ENCODE peak calls at places on chromosome 7, in nine cellular contexts. One of them, this sample, is unnamed.

GRCh38 chr7:135758531-135758932 is 9.9 kb upstream of the FAM180A start:
- DNase-seq in transverse colon: no peak
- DNase-seq in osteocyte: no peak
- DNase-seq in BE2C: no peak
- DNase-seq in MCF 10A: peak
- DNase-seq in A549: no peak
- DNase-seq in endothelial cell: no peak
- DNase-seq in mesothelial cell of epicardium: no peak
- DNase-seq in nephron progenitor cell: no peak
- DNase-seq in this sample: no peak

GRCh38 chr7:81937091-81937490 is 167.2 kb upstream of the HGF start:
- DNase-seq in transverse colon: no peak
- DNase-seq in osteocyte: no peak
- DNase-seq in BE2C: no peak
- DNase-seq in MCF 10A: no peak
- DNase-seq in A549: no peak
- DNase-seq in endothelial cell: no peak
- DNase-seq in mesothelial cell of epicardium: no peak
- DNase-seq in nephron progenitor cell: no peak
- DNase-seq in this sample: peak

GRCh38 chr7:79540592-79540991 is 87.1 kb upstream of the MAGI2 start:
- DNase-seq in transverse colon: no peak
- DNase-seq in osteocyte: no peak
- DNase-seq in BE2C: no peak
- DNase-seq in MCF 10A: no peak
- DNase-seq in A549: no peak
- DNase-seq in endothelial cell: no peak
- DNase-seq in mesothelial cell of epicardium: no peak
- DNase-seq in nephron progenitor cell: no peak
- DNase-seq in this sample: no peak

GRCh38 chr7:5625938-5626337 is 155.5 kb downstream of the RNF216 start:
- DNase-seq in transverse colon: no peak
- DNase-seq in osteocyte: no peak
- DNase-seq in BE2C: no peak
- DNase-seq in MCF 10A: no peak
- DNase-seq in A549: peak
- DNase-seq in endothelial cell: no peak
- DNase-seq in mesothelial cell of epicardium: no peak
- DNase-seq in nephron progenitor cell: no peak
- DNase-seq in this sample: peak

GRCh38 chr7:103993551-103993950 is 4.1 kb upstream of the RELN start:
- DNase-seq in transverse colon: no peak
- DNase-seq in osteocyte: no peak
- DNase-seq in BE2C: no peak
- DNase-seq in MCF 10A: no peak
- DNase-seq in A549: no peak
- DNase-seq in endothelial cell: no peak
- DNase-seq in mesothelial cell of epicardium: no peak
- DNase-seq in nephron progenitor cell: no peak
- DNase-seq in this sample: no peak

GRCh38 chr7:143013897-143014296 is 13.0 kb downstream of the OR9A2 start:
- DNase-seq in transverse colon: no peak
- DNase-seq in osteocyte: no peak
- DNase-seq in BE2C: no peak
- DNase-seq in MCF 10A: peak
- DNase-seq in A549: no peak
- DNase-seq in endothelial cell: no peak
- DNase-seq in mesothelial cell of epicardium: no peak
- DNase-seq in nephron progenitor cell: no peak
- DNase-seq in this sample: no peak

GRCh38 chr7:93629291-93629801 is 54.8 kb upstream of the CALCR start:
- DNase-seq in transverse colon: no peak
- DNase-seq in osteocyte: no peak
- DNase-seq in BE2C: no peak
- DNase-seq in MCF 10A: no peak
- DNase-seq in A549: no peak
- DNase-seq in endothelial cell: no peak
- DNase-seq in mesothelial cell of epicardium: no peak
- DNase-seq in nephron progenitor cell: no peak
- DNase-seq in this sample: no peak

GRCh38 chr7:26250239-26250638 is 41.4 kb upstream of the SNX10 start:
- DNase-seq in transverse colon: no peak
- DNase-seq in osteocyte: no peak
- DNase-seq in BE2C: no peak
- DNase-seq in MCF 10A: no peak
- DNase-seq in A549: no peak
- DNase-seq in endothelial cell: no peak
- DNase-seq in mesothelial cell of epicardium: no peak
- DNase-seq in nephron progenitor cell: no peak
- DNase-seq in this sample: no peak

GRCh38 chr7:141257597-141257996 is 183.7 kb downstream of the TMEM178B start:
- DNase-seq in transverse colon: no peak
- DNase-seq in osteocyte: no peak
- DNase-seq in BE2C: no peak
- DNase-seq in MCF 10A: no peak
- DNase-seq in A549: no peak
- DNase-seq in endothelial cell: no peak
- DNase-seq in mesothelial cell of epicardium: no peak
- DNase-seq in nephron progenitor cell: no peak
- DNase-seq in this sample: no peak

DNA sequence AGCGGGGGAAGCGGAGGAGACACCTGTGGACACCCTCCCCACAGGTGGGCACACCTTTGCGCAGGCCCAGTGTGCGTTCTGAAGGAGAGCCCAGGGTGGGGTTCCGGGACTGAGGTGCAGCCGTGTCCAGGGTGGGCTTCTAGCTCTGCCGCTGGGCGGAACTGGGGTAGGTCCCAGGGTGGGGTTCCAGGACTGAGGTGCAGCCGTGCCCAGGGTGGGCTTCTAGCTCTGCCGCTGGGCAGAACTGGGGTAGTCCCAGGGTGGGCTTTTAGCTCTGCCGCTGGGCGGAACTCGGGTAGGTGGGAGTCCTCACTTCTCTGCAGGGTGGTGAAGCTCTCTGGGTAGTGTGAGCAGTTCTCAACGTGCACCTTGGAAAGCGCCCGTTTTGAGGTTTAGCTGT is 78.7 kb downstream of the DNAJB6 start:
- DNase-seq in transverse colon: no peak
- DNase-seq in osteocyte: no peak
- DNase-seq in BE2C: no peak
- DNase-seq in MCF 10A: no peak
- DNase-seq in A549: no peak
- DNase-seq in endothelial cell: no peak
- DNase-seq in mesothelial cell of epicardium: no peak
- DNase-seq in nephron progenitor cell: no peak
- DNase-seq in this sample: no peak
- TF ChIP-seq CTCF in transverse colon: no peak
- TF ChIP-seq CTCF in osteocyte: no peak
- TF ChIP-seq CTCF in BE2C: no peak
- TF ChIP-seq CTCF in MCF 10A: no peak
- TF ChIP-seq CTCF in A549: no peak
- TF ChIP-seq CTCF in endothelial cell: no peak
- TF ChIP-seq CTCF in mesothelial cell of epicardium: no peak
- TF ChIP-seq CTCF in nephron progenitor cell: no peak
- TF ChIP-seq CTCF in this sample: no peak

GRCh38 chr7:50976064-50976463 is 193.4 kb upstream of the GRB10 start:
- DNase-seq in transverse colon: no peak
- DNase-seq in osteocyte: no peak
- DNase-seq in BE2C: no peak
- DNase-seq in MCF 10A: no peak
- DNase-seq in A549: no peak
- DNase-seq in endothelial cell: no peak
- DNase-seq in mesothelial cell of epicardium: no peak
- DNase-seq in nephron progenitor cell: no peak
- DNase-seq in this sample: no peak

GRCh38 chr7:50982626-50983025 is 199.9 kb upstream of the GRB10 start:
- DNase-seq in transverse colon: no peak
- DNase-seq in osteocyte: no peak
- DNase-seq in BE2C: no peak
- DNase-seq in MCF 10A: no peak
- DNase-seq in A549: no peak
- DNase-seq in endothelial cell: no peak
- DNase-seq in mesothelial cell of epicardium: no peak
- DNase-seq in nephron progenitor cell: no peak
- DNase-seq in this sample: no peak

GRCh38 chr7:50978633-50979215 is 196.0 kb upstream of the GRB10 start:
- DNase-seq in transverse colon: no peak
- DNase-seq in osteocyte: no peak
- DNase-seq in BE2C: no peak
- DNase-seq in MCF 10A: peak
- DNase-seq in A549: peak
- DNase-seq in endothelial cell: no peak
- DNase-seq in mesothelial cell of epicardium: no peak
- DNase-seq in nephron progenitor cell: no peak
- DNase-seq in this sample: no peak

DNA sequence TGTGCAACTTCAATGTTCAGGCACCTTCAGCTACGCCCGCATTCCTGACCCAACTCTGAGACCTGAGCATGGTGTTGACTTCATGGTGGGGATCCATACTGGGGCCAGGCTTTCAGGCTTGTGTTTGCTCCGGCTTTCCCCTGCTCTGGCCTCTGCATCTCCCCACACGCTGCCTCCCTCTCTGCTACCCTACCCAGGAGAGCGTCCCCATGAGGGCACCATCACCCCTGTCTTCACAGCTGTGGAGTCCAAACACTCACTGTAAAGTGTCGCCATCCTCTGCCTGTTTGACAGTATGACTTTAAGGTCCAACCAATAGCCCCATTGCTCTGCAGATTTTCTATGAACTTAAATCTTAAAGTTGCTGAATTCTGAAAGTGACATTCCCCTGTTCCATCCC is 199.0 kb upstream of the GRB10 start:
- DNase-seq in transverse colon: no peak
- DNase-seq in osteocyte: no peak
- DNase-seq in BE2C: no peak
- DNase-seq in MCF 10A: no peak
- DNase-seq in A549: no peak
- DNase-seq in endothelial cell: no peak
- DNase-seq in mesothelial cell of epicardium: no peak
- DNase-seq in nephron progenitor cell: no peak
- DNase-seq in this sample: no peak
- TF ChIP-seq CTCF in transverse colon: no peak
- TF ChIP-seq CTCF in osteocyte: no peak
- TF ChIP-seq CTCF in BE2C: no peak
- TF ChIP-seq CTCF in MCF 10A: no peak
- TF ChIP-seq CTCF in A549: no peak
- TF ChIP-seq CTCF in endothelial cell: no peak
- TF ChIP-seq CTCF in mesothelial cell of epicardium: no peak
- TF ChIP-seq CTCF in nephron progenitor cell: no peak
- TF ChIP-seq CTCF in this sample: no peak

GRCh38 chr7:2719007-2719406 is 31.0 kb downstream of the AMZ1 start:
- DNase-seq in transverse colon: no peak
- DNase-seq in osteocyte: no peak
- DNase-seq in BE2C: peak
- DNase-seq in MCF 10A: peak
- DNase-seq in A549: peak
- DNase-seq in endothelial cell: peak
- DNase-seq in mesothelial cell of epicardium: no peak
- DNase-seq in nephron progenitor cell: peak
- DNase-seq in this sample: peak
- TF ChIP-seq CTCF in transverse colon: peak
- TF ChIP-seq CTCF in osteocyte: peak
- TF ChIP-seq CTCF in BE2C: peak
- TF ChIP-seq CTCF in MCF 10A: peak
- TF ChIP-seq CTCF in A549: peak
- TF ChIP-seq CTCF in endothelial cell: peak
- TF ChIP-seq CTCF in mesothelial cell of epicardium: peak
- TF ChIP-seq CTCF in nephron progenitor cell: peak
- TF ChIP-seq CTCF in this sample: peak

GRCh38 chr7:50211306-50212015 is 93.1 kb upstream of the IKZF1 start:
- DNase-seq in transverse colon: no peak
- DNase-seq in osteocyte: no peak
- DNase-seq in BE2C: no peak
- DNase-seq in MCF 10A: no peak
- DNase-seq in A549: no peak
- DNase-seq in endothelial cell: no peak
- DNase-seq in mesothelial cell of epicardium: no peak
- DNase-seq in nephron progenitor cell: no peak
- DNase-seq in this sample: no peak

GRCh38 chr7:50214141-50214670 is 90.3 kb upstream of the IKZF1 start:
- DNase-seq in transverse colon: no peak
- DNase-seq in osteocyte: no peak
- DNase-seq in BE2C: no peak
- DNase-seq in MCF 10A: no peak
- DNase-seq in A549: no peak
- DNase-seq in endothelial cell: no peak
- DNase-seq in mesothelial cell of epicardium: no peak
- DNase-seq in nephron progenitor cell: no peak
- DNase-seq in this sample: no peak

GRCh38 chr7:50213622-50214017 is 90.9 kb upstream of the IKZF1 start:
- DNase-seq in transverse colon: no peak
- DNase-seq in osteocyte: no peak
- DNase-seq in BE2C: no peak
- DNase-seq in MCF 10A: no peak
- DNase-seq in A549: no peak
- DNase-seq in endothelial cell: no peak
- DNase-seq in mesothelial cell of epicardium: no peak
- DNase-seq in nephron progenitor cell: no peak
- DNase-seq in this sample: no peak

GRCh38 chr7:50212016-50212325 is 92.5 kb upstream of the IKZF1 start:
- DNase-seq in transverse colon: no peak
- DNase-seq in osteocyte: no peak
- DNase-seq in BE2C: no peak
- DNase-seq in MCF 10A: no peak
- DNase-seq in A549: no peak
- DNase-seq in endothelial cell: no peak
- DNase-seq in mesothelial cell of epicardium: no peak
- DNase-seq in nephron progenitor cell: no peak
- DNase-seq in this sample: no peak

DNA sequence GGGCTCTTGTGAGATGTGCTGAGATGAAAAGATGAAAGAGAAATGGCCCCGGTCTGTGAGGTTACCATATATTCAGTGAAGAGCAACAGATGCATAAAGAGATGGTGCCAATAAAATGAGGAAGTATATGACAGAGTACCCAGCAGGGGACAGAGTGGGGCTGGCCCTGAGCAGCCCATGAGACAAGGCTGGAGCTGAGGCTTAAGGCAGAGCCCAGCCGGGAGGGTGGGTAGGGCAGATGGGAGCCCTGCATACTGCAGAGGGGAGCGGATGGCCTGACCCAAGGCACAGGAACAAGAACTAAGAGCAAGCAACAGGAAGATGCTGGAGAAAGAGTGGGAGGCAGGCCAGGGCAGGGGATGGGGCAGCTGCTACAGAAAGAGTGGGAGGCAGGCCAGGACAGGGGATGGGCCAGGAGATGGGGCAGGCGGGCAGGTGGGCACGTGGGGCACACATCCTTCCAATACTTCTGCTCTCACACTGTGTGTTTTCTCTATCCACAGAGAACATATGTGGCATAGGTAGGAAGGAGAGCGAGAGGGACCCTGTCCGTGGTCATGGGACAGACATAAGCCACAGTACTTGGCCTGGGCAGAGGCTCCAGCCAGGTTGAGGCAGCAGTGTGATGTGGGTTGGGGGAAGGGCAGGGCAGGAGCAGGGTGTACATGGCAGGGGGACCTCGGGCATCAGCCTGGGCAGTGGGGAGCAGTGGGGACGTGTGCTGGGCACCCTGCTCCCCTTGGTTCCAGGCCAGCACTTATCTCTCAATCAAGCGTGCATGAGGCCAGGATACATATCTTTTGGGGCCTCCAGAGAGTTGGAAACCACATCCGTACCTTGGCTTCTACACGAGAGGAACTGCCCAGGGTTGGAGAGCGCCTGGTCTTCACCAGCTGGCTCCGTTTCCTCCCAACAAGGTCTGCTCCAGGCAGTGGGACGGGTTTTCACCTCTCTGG is 91.6 kb upstream of the IKZF1 start:
- DNase-seq in transverse colon: no peak
- DNase-seq in osteocyte: no peak
- DNase-seq in BE2C: no peak
- DNase-seq in MCF 10A: no peak
- DNase-seq in A549: no peak
- DNase-seq in endothelial cell: no peak
- DNase-seq in mesothelial cell of epicardium: no peak
- DNase-seq in nephron progenitor cell: no peak
- DNase-seq in this sample: no peak
- TF ChIP-seq CTCF in transverse colon: no peak
- TF ChIP-seq CTCF in osteocyte: no peak
- TF ChIP-seq CTCF in BE2C: no peak
- TF ChIP-seq CTCF in MCF 10A: no peak
- TF ChIP-seq CTCF in A549: no peak
- TF ChIP-seq CTCF in endothelial cell: no peak
- TF ChIP-seq CTCF in mesothelial cell of epicardium: no peak
- TF ChIP-seq CTCF in nephron progenitor cell: no peak
- TF ChIP-seq CTCF in this sample: no peak